ENCODE peak calls at places on chromosomes 13 and 19, in six cellular contexts. Z is PC-3; U is ovary; X is A673; N is CD4-positive, alpha-beta memory T cell; I is K562. G is an unnamed sample.

GRCh38 chr13:40406405-40407138 is 259.9 kb downstream of the FOXO1 start:
- DNase-seq in Z (peak; percentile 79), U (no peak), X (no peak), N (no peak), I (no peak), G (no peak)

GRCh38 chr13:20616059-20616797 is 49.3 kb downstream of the IFT88 start:
- DNase-seq in Z (peak; percentile 90), U (no peak), X (no peak), N (no peak), I (no peak), G (no peak)

GRCh38 chr13:20716951-20717350 is 13.5 kb downstream of the IL17D start:
- DNase-seq in Z (no peak), U (no peak), X (no peak), N (no peak), I (no peak), G (peak; percentile 70)

GRCh38 chr13:110580800-110581199 is 19.3 kb upstream of the RAB20 start:
- DNase-seq in Z (no peak), U (no peak), X (no peak), N (no peak), I (no peak), G (no peak)

GRCh38 chr19:33297401-33298145 is 4.8 kb downstream of the CEBPA start:
- DNase-seq in Z (no peak), U (peak; percentile 5), X (no peak), N (no peak), I (no peak), G (no peak)

GRCh38 chr13:27182054-27182453 is 10.4 kb upstream of the USP12 start:
- DNase-seq in Z (no peak), U (no peak), X (no peak), N (no peak), I (no peak), G (no peak)

GRCh38 chr19:55471266-55471665 is 5.2 kb upstream of the ZNF628 start:
- DNase-seq in Z (no peak), U (no peak), X (no peak), N (no peak), I (no peak), G (no peak)

GRCh38 chr19:50482886-50483285 is 6.2 kb upstream of the GARIN5A start:
- DNase-seq in Z (no peak), U (no peak), X (no peak), N (no peak), I (no peak), G (no peak)

GRCh38 chr13:75636339-75637095 is 387 bp downstream of the LMO7 start:
- DNase-seq in Z (peak; percentile 36), U (peak; percentile 44), X (peak; percentile 54), N (peak; percentile 57), I (peak; percentile 20), G (peak; percentile 32)

GRCh38 chr13:41462427-41462826 is 5.1 kb downstream of the RGCC start:
- DNase-seq in Z (no peak), U (no peak), X (no peak), N (no peak), I (no peak), G (no peak)

GRCh38 chr19:45972081-45972943 is 1.4 kb downstream of the NOVA2 start:
- DNase-seq in Z (no peak), U (no peak), X (no peak), N (peak; percentile 80), I (peak; percentile 32), G (no peak)

GRCh38 chr13:100983111-100983510 is 308.5 kb upstream of the TMTC4 start:
- DNase-seq in Z (no peak), U (no peak), X (peak; percentile 55), N (no peak), I (no peak), G (no peak)

GRCh38 chr13:41627425-41627824 is 170.1 kb downstream of the RGCC start:
- DNase-seq in Z (no peak), U (no peak), X (no peak), N (no peak), I (no peak), G (no peak)

GRCh38 chr19:22807061-22807835 is 23.3 kb upstream of the ZNF99 start:
- DNase-seq in Z (no peak), U (no peak), X (no peak), N (no peak), I (no peak), G (no peak)

GRCh38 chr19:19385900-19386339 is 19.6 kb upstream of the GATAD2A start:
- DNase-seq in Z (no peak), U (no peak), X (no peak), N (peak; percentile 67), I (no peak), G (no peak)

GRCh38 chr13:29465741-29466293 is 129.7 kb downstream of the SLC7A1 start:
- DNase-seq in Z (peak; percentile 28), U (peak; percentile 30), X (no peak), N (no peak), I (no peak), G (no peak)

GRCh38 chr13:94798738-94799137 is 86.4 kb upstream of the SOX21 start:
- DNase-seq in Z (no peak), U (no peak), X (no peak), N (no peak), I (no peak), G (no peak)

GRCh38 chr13:109628251-109628699 is 158.1 kb downstream of the IRS2 start:
- DNase-seq in Z (peak; percentile 85), U (no peak), X (no peak), N (no peak), I (no peak), G (no peak)

GRCh38 chr19:28242317-28242927 is 970.5 kb downstream of the UQCRFS1 start:
- DNase-seq in Z (no peak), U (no peak), X (peak; percentile 43), N (no peak), I (peak; percentile 77), G (peak; percentile 70)

GRCh38 chr19:33773704-33774624 is 22.7 kb upstream of the KCTD15 start:
- DNase-seq in Z (no peak), U (no peak), X (no peak), N (no peak), I (no peak), G (no peak)

DNA sequence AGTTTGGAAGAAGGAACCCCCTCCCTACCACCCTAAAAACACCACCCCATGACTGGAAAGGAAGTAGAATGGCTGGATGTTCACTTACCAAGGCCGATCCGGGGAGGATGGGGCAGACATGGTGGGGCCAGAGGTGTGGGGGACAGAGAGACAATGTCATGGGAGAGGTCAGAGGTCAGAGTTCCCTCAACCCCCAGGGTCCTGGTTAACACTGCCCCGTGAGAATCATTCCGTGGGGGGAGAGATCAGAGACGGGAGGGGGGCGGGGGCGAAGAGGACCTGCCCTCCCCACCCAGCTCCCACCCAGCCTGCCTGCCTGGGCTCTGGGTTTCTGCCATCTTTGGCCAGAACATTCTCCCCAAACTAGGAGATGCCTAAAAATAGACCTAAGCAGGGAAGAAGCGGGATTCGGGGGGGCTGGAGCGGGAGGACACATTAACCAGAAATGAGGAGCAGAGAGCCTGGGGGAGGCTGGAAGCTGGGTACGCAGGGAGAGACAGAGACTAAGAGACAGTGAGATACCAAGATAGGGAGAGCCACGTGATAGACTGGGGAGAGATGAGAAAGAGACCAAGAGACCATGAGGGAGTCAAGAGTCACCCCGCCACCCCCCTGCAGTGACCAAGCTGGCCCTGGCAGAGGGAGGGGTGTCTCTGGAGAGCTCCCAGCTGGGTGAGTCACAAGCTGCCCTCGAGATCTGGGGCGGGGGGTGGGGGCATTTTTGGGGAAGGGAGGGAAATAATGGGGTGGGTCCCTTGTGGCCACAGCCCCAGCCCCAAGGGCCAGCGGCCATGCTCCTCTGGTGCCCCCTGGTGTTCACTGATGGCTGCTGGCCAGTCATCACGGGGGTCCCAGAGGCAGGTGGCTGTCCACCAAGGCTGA is 6.1 kb upstream of the KANK2 start:
- DNase-seq in Z (peak; percentile 79), U (peak; percentile 92), X (peak; percentile 57), N (no peak), I (peak; percentile 96), G (peak; percentile 53)
- H3K27ac ChIP-seq in Z (peak overlapping the region; percentile 15), U (peak overlapping the region; percentile 75), X (peak overlapping the region; percentile 50), N (no peak overlapping the region), I (peak overlapping the region; percentile 16), G (no peak overlapping the region)

DNA sequence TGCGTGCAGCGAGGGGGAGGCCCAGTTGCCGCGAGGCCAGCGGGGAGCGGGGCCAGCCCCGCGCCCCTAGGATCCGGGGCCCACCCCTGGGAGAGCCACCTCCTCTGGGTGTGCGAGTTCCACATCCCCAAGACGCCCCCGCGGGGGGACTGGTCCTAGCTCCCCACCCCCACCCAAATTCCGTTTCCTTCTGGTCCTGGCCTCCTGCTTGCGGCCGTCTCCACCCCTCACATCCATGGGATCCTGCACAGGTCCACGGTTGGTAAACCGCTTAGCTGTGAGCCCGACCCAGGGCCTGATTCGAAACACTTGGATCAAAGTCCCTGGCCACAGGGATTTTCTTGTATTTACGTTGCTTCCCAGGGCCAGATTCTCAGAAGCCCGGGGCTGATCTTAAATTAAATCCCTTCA is 324 bp upstream of the FBXO17 start:
- DNase-seq in Z (no peak), U (peak; percentile 76), X (peak; percentile 58), N (no peak), I (no peak), G (peak; percentile 37)
- H3K27ac ChIP-seq in Z (no peak overlapping the region), U (peak overlapping the region; percentile 83), X (peak overlapping the region; percentile 91), N (no peak overlapping the region), I (peak overlapping the region; percentile 75), G (peak overlapping the region; percentile 59)

GRCh38 chr19:3361384-3362216 is 4.8 kb upstream of the NFIC start:
- DNase-seq in Z (no peak), U (peak; percentile 48), X (no peak), N (no peak), I (no peak), G (no peak)

GRCh38 chr19:3362217-3362907 is 4.0 kb upstream of the NFIC start:
- DNase-seq in Z (no peak), U (no peak), X (no peak), N (no peak), I (no peak), G (no peak)

GRCh38 chr19:3358919-3359849 is 7.2 kb upstream of the NFIC start:
- DNase-seq in Z (peak; percentile 42), U (peak; percentile 82), X (peak; percentile 71), N (peak; percentile 80), I (peak; percentile 95), G (no peak)

GRCh38 chr19:3359850-3360493 is 6.4 kb upstream of the NFIC start:
- DNase-seq in Z (no peak), U (peak; percentile 72), X (peak; percentile 62), N (no peak), I (peak; percentile 80), G (no peak)

DNA sequence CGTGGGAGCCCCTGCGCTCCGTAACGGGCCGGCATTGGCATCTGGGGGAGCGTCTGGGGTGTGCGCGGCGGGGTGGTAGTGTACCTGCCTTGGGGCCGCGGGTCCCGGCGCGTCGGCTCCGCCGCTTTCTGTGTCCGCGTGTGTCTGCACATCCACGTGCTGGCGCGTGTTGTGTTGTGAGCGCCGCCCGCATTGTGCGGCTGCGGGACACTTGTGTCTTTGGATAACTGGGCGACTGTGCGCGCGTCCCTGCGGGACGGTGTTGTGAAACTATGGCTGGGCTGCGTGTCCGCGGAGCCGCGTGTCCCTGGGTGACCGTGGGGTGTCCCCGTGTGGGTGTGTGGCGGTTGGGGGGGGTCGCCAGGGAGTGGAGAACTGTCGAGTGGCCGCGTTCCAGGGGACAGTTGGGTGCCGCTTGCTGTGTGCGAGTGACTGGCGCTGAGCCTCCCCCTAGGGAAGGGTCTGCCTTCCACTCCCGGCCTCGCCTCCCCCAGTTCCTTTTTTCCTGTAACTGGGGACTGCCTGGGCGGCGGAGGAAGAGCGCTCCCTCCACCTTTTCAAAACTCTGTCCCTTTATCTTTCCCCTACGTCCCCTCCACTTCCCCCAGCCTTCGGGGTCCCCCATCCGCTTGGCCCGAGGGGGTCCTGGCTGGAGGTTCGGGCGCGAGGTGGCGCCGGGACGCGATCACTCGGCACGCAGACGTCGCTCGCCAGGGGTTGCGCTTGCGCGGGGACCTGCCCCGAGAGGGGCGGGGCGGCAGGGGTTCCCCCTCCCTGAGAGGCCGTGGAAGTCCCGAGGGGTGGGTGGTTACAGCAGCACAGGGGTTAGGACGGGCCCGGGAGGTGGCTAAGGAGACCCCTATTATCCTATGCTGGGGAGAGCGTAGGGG is 5.6 kb upstream of the NFIC start:
- DNase-seq in Z (peak; percentile 31), U (peak; percentile 82), X (peak; percentile 75), N (peak; percentile 80), I (peak; percentile 69), G (no peak)
- H3K27ac ChIP-seq in Z (peak overlapping the region; percentile 7), U (peak overlapping the region; percentile 100), X (peak overlapping the region; percentile 68), N (peak overlapping the region; percentile 63), I (peak overlapping the region; percentile 91), G (no peak overlapping the region)

GRCh38 chr19:2546128-2547032 is 70.5 kb downstream of the GADD45B start:
- DNase-seq in Z (no peak), U (peak; percentile 50), X (no peak), N (no peak), I (peak; percentile 31), G (peak; percentile 67)
- H3K27ac ChIP-seq in Z (no peak overlapping the region), U (peak overlapping the region; percentile 26), X (no peak overlapping the region), N (no peak overlapping the region), I (no peak overlapping the region), G (peak overlapping the region; percentile 65)